ENCODE peak calls at places on chromosomes 11 and 22, in six cellular contexts. One of them, this sample, is unnamed.

GRCh38 chr11:17734986-17735822 is 623 bp downstream of the KCNC1 start:
- DNase-seq in A549: peak; percentile 44
- DNase-seq in upper lobe of left lung: peak; percentile 50
- DNase-seq in IMR-90: peak; percentile 69
- DNase-seq in adrenal gland: peak; percentile 79
- DNase-seq in uterus: peak; percentile 58
- DNase-seq in this sample: peak; percentile 84

GRCh38 chr11:100878474-100878873 is 191.4 kb downstream of the ARHGAP42 start:
- DNase-seq in upper lobe of left lung: no peak
- DNase-seq in uterus: no peak
- DNase-seq in IMR-90: peak; percentile 41
- DNase-seq in A549: no peak
- DNase-seq in adrenal gland: no peak
- DNase-seq in this sample: no peak

GRCh38 chr22:28980326-28980725 is 81.3 kb downstream of the C22orf31 start:
- DNase-seq in adrenal gland: no peak
- DNase-seq in A549: no peak
- DNase-seq in uterus: no peak
- DNase-seq in IMR-90: no peak
- DNase-seq in upper lobe of left lung: no peak
- DNase-seq in this sample: no peak

GRCh38 chr22:29765905-29766631 is 739 bp downstream of the ZMAT5 start:
- DNase-seq in upper lobe of left lung: no peak
- DNase-seq in IMR-90: no peak
- DNase-seq in adrenal gland: peak; percentile 25
- DNase-seq in uterus: no peak
- DNase-seq in A549: no peak
- DNase-seq in this sample: no peak

GRCh38 chr11:35474677-35475076 is 50.7 kb downstream of the PAMR1 start:
- DNase-seq in IMR-90: no peak
- DNase-seq in A549: no peak
- DNase-seq in adrenal gland: no peak
- DNase-seq in uterus: no peak
- DNase-seq in upper lobe of left lung: no peak
- DNase-seq in this sample: no peak

GRCh38 chr11:86162257-86162656 is 82.3 kb upstream of the EED start:
- DNase-seq in IMR-90: peak; percentile 93
- DNase-seq in adrenal gland: peak; percentile 66
- DNase-seq in upper lobe of left lung: peak; percentile 78
- DNase-seq in A549: peak; percentile 29
- DNase-seq in uterus: peak; percentile 51
- DNase-seq in this sample: no peak

GRCh38 chr22:50486561-50487289 is at the start of gene MIOX:
- DNase-seq in adrenal gland: no peak
- DNase-seq in uterus: no peak
- DNase-seq in IMR-90: no peak
- DNase-seq in upper lobe of left lung: no peak
- DNase-seq in A549: no peak
- DNase-seq in this sample: no peak

GRCh38 chr11:132045116-132045515 is 674.7 kb downstream of the NTM start:
- DNase-seq in IMR-90: no peak
- DNase-seq in upper lobe of left lung: no peak
- DNase-seq in adrenal gland: no peak
- DNase-seq in A549: no peak
- DNase-seq in uterus: no peak
- DNase-seq in this sample: no peak

GRCh38 chr22:37176464-37177061 is 11.5 kb downstream of the C1QTNF6 start:
- DNase-seq in adrenal gland: peak; percentile 78
- DNase-seq in A549: no peak
- DNase-seq in upper lobe of left lung: peak; percentile 69
- DNase-seq in uterus: peak; percentile 75
- DNase-seq in IMR-90: peak; percentile 78
- DNase-seq in this sample: peak; percentile 78

GRCh38 chr11:131916633-131917032 is 546.2 kb downstream of the NTM start:
- DNase-seq in A549: no peak
- DNase-seq in IMR-90: peak; percentile 31
- DNase-seq in upper lobe of left lung: no peak
- DNase-seq in uterus: no peak
- DNase-seq in adrenal gland: no peak
- DNase-seq in this sample: no peak

GRCh38 chr22:27220349-27220748 is 563.0 kb downstream of the MIAT start:
- DNase-seq in adrenal gland: no peak
- DNase-seq in upper lobe of left lung: no peak
- DNase-seq in uterus: no peak
- DNase-seq in A549: no peak
- DNase-seq in IMR-90: peak; percentile 89
- DNase-seq in this sample: no peak

DNA sequence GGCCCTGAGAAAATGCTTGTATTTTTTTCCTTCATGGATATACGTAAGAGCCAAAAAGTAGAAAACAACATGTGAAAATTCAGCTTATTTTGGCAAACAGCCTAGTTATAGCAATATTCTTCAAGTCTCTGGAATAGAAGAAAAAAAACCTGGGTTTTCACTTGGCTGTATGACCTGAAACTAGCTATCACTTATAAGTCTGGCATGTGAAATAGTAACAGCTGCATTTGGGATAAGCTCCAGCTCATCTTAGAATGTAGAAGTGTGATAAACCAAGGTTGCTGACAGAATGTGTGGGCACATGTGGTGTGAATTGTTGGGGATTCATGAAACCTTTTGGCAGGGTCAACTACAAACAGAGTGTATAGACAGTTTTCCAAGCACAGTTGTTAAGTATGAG is 266.0 kb upstream of the CTSC start:
- DNase-seq in uterus: no peak
- DNase-seq in upper lobe of left lung: no peak
- DNase-seq in adrenal gland: no peak
- DNase-seq in IMR-90: peak; percentile 13
- DNase-seq in A549: no peak
- DNase-seq in this sample: no peak
- H3K4me3 ChIP-seq in uterus: no peak overlapping the region
- H3K4me3 ChIP-seq in upper lobe of left lung: no peak overlapping the region
- H3K4me3 ChIP-seq in adrenal gland: no peak overlapping the region
- H3K4me3 ChIP-seq in IMR-90: no peak overlapping the region
- H3K4me3 ChIP-seq in A549: no peak overlapping the region
- H3K4me3 ChIP-seq in this sample: no peak overlapping the region

GRCh38 chr22:46148336-46148735 is 2.0 kb upstream of the PPARA start:
- DNase-seq in A549: no peak
- DNase-seq in adrenal gland: no peak
- DNase-seq in uterus: peak; percentile 12
- DNase-seq in upper lobe of left lung: no peak
- DNase-seq in IMR-90: no peak
- DNase-seq in this sample: no peak

GRCh38 chr22:46149998-46150549 is at the start of gene PPARA:
- DNase-seq in upper lobe of left lung: peak; percentile 93
- DNase-seq in A549: peak; percentile 51
- DNase-seq in IMR-90: peak; percentile 60
- DNase-seq in adrenal gland: peak; percentile 93
- DNase-seq in uterus: peak; percentile 90
- DNase-seq in this sample: peak; percentile 96

GRCh38 chr22:46149493-46149997 is 781 bp upstream of the PPARA start:
- DNase-seq in upper lobe of left lung: peak; percentile 61
- DNase-seq in A549: no peak
- DNase-seq in uterus: peak; percentile 55
- DNase-seq in adrenal gland: peak; percentile 60
- DNase-seq in IMR-90: no peak
- DNase-seq in this sample: peak; percentile 71

GRCh38 chr22:46148885-46149492 is 1.3 kb upstream of the PPARA start:
- DNase-seq in IMR-90: no peak
- DNase-seq in A549: no peak
- DNase-seq in uterus: peak; percentile 11
- DNase-seq in adrenal gland: no peak
- DNase-seq in upper lobe of left lung: no peak
- DNase-seq in this sample: no peak

DNA sequence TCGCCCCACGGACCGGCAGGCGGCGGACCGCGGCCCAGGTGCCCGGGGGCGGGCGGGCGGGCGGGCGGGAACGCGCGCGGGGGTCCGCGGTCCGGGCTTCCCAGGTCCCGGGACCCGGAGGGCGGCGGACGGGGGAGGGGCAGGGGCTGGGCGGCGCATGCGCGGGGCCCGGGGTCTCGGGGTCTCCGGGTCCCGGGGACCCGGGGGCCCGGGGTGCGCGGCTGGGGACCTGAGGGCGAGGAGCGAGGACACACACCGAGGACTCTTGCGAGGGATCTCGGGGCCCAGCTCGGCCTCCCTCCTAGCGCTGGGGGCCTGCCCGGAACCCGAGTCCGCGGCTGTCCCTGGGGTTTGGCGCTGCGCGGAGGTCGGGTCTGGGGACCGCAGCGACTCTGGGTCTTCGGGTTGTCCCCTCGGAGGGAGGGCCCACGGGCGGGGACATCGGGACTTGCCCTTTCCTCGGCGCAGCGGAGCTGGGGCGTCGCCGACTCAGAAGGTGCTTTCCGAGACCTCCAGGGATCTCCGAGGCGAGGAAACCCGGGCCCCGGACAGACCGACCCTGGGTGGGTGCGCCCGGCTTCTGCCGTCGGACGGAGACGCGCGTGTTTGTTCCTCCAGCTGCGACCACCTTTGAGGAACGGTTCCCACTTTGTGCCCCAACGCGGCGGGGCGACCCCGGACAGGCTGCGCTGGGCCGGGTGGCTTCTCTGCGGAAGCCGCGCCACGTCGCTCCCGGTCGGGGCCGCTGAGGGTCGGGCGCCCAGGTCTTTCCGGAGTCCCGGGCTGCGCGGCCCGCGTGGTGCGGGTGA is 493 bp downstream of the PPARA start:
- DNase-seq in upper lobe of left lung: peak; percentile 44
- DNase-seq in uterus: peak; percentile 47
- DNase-seq in adrenal gland: peak; percentile 40
- DNase-seq in IMR-90: no peak
- DNase-seq in A549: no peak
- DNase-seq in this sample: peak; percentile 75
- TF ChIP-seq POLR2A in upper lobe of left lung: no peak
- TF ChIP-seq POLR2A in uterus: no peak
- TF ChIP-seq POLR2A in adrenal gland: no peak
- TF ChIP-seq POLR2A in IMR-90: no peak
- TF ChIP-seq POLR2A in A549: no peak
- TF ChIP-seq POLR2A in this sample: no peak

DNA sequence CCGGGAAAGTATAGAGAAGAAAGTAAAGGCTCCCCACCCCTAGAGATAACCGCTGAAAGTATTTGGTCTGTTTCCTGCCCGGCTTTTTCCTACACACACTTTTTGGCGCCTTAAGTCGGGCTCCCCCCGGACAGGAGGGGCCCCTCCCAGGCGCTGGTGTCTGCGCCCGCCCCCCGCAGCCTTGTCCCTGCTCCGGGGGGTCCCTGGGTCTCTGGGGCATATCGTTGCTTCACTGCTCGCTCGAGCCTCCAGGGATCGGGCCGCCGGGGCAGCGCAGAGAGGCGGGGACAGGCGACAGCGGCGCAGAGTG is 928 bp upstream of the CRACR2B start:
- DNase-seq in upper lobe of left lung: no peak
- DNase-seq in uterus: no peak
- DNase-seq in A549: no peak
- DNase-seq in IMR-90: no peak
- DNase-seq in adrenal gland: no peak
- DNase-seq in this sample: no peak
- H3K4me3 ChIP-seq in upper lobe of left lung: peak overlapping the region; percentile 22
- H3K4me3 ChIP-seq in uterus: no peak overlapping the region
- H3K4me3 ChIP-seq in A549: peak overlapping the region; percentile 52
- H3K4me3 ChIP-seq in IMR-90: no peak overlapping the region
- H3K4me3 ChIP-seq in adrenal gland: no peak overlapping the region
- H3K4me3 ChIP-seq in this sample: peak overlapping the region; percentile 65

GRCh38 chr11:125257751-125258150 is 93.2 kb downstream of the PKNOX2 start:
- DNase-seq in uterus: no peak
- DNase-seq in A549: no peak
- DNase-seq in adrenal gland: no peak
- DNase-seq in upper lobe of left lung: no peak
- DNase-seq in IMR-90: no peak
- DNase-seq in this sample: no peak

GRCh38 chr11:125253795-125254525 is 89.4 kb downstream of the PKNOX2 start:
- DNase-seq in IMR-90: no peak
- DNase-seq in uterus: no peak
- DNase-seq in A549: no peak
- DNase-seq in adrenal gland: no peak
- DNase-seq in upper lobe of left lung: no peak
- DNase-seq in this sample: no peak

GRCh38 chr11:125256471-125257010 is 92.0 kb downstream of the PKNOX2 start:
- DNase-seq in adrenal gland: no peak
- DNase-seq in uterus: no peak
- DNase-seq in upper lobe of left lung: no peak
- DNase-seq in IMR-90: no peak
- DNase-seq in A549: no peak
- DNase-seq in this sample: no peak

GRCh38 chr11:125258626-125259025 is 94.1 kb downstream of the PKNOX2 start:
- DNase-seq in uterus: no peak
- DNase-seq in A549: no peak
- DNase-seq in upper lobe of left lung: no peak
- DNase-seq in IMR-90: no peak
- DNase-seq in adrenal gland: no peak
- DNase-seq in this sample: no peak

GRCh38 chr11:125257185-125257584 is 92.6 kb downstream of the PKNOX2 start:
- DNase-seq in upper lobe of left lung: no peak
- DNase-seq in adrenal gland: no peak
- DNase-seq in uterus: no peak
- DNase-seq in IMR-90: no peak
- DNase-seq in A549: peak; percentile 2
- DNase-seq in this sample: no peak
- TF ChIP-seq POLR2A in upper lobe of left lung: no peak
- TF ChIP-seq POLR2A in adrenal gland: no peak
- TF ChIP-seq POLR2A in uterus: no peak
- TF ChIP-seq POLR2A in IMR-90: no peak
- TF ChIP-seq POLR2A in A549: no peak
- TF ChIP-seq POLR2A in this sample: no peak

GRCh38 chr11:118224512-118225180 is at the start of gene JAML:
- DNase-seq in IMR-90: no peak
- DNase-seq in adrenal gland: no peak
- DNase-seq in A549: no peak
- DNase-seq in uterus: no peak
- DNase-seq in upper lobe of left lung: no peak
- DNase-seq in this sample: no peak
- H3K4me3 ChIP-seq in IMR-90: no peak within 1 kb of the TSS
- H3K4me3 ChIP-seq in adrenal gland: no peak within 1 kb of the TSS
- H3K4me3 ChIP-seq in A549: no peak within 1 kb of the TSS
- H3K4me3 ChIP-seq in uterus: no peak within 1 kb of the TSS
- H3K4me3 ChIP-seq in upper lobe of left lung: no peak within 1 kb of the TSS
- H3K4me3 ChIP-seq in this sample: no peak within 1 kb of the TSS

GRCh38 chr11:43648888-43649287 is 31.6 kb upstream of the HSD17B12 start:
- DNase-seq in A549: no peak
- DNase-seq in IMR-90: no peak
- DNase-seq in upper lobe of left lung: no peak
- DNase-seq in adrenal gland: no peak
- DNase-seq in uterus: no peak
- DNase-seq in this sample: no peak

GRCh38 chr11:43639920-43640319 is 40.6 kb upstream of the HSD17B12 start:
- DNase-seq in adrenal gland: no peak
- DNase-seq in IMR-90: no peak
- DNase-seq in uterus: no peak
- DNase-seq in A549: no peak
- DNase-seq in upper lobe of left lung: no peak
- DNase-seq in this sample: no peak

GRCh38 chr11:43644626-43645299 is 35.8 kb upstream of the HSD17B12 start:
- DNase-seq in upper lobe of left lung: no peak
- DNase-seq in IMR-90: peak; percentile 3
- DNase-seq in A549: no peak
- DNase-seq in adrenal gland: peak; percentile 2
- DNase-seq in uterus: no peak
- DNase-seq in this sample: no peak

GRCh38 chr11:43646767-43647166 is 33.8 kb upstream of the HSD17B12 start:
- DNase-seq in adrenal gland: no peak
- DNase-seq in upper lobe of left lung: no peak
- DNase-seq in IMR-90: no peak
- DNase-seq in uterus: no peak
- DNase-seq in A549: no peak
- DNase-seq in this sample: no peak

GRCh38 chr11:43643898-43644625 is 36.5 kb upstream of the HSD17B12 start:
- DNase-seq in A549: peak; percentile 90
- DNase-seq in uterus: peak; percentile 82
- DNase-seq in upper lobe of left lung: peak; percentile 87
- DNase-seq in IMR-90: peak; percentile 82
- DNase-seq in adrenal gland: peak; percentile 87
- DNase-seq in this sample: peak; percentile 89
- TF ChIP-seq POLR2A in A549: peak; percentile 65
- TF ChIP-seq POLR2A in uterus: no peak
- TF ChIP-seq POLR2A in upper lobe of left lung: peak; percentile 40
- TF ChIP-seq POLR2A in IMR-90: peak; percentile 39
- TF ChIP-seq POLR2A in adrenal gland: no peak
- TF ChIP-seq POLR2A in this sample: no peak